ENCODE peak calls at places on chromosomes 7 and 10, in five cellular contexts. O is cardiac fibroblast, P is BJ, G is colonic mucosa, R is hepatocyte. M is an unnamed sample.

GRCh38 chr7:100860702-100861615 is 6.2 kb upstream of the TRIP6 start:
- DNase-seq in O (no peak), P (no peak), G (no peak), R (no peak), M (no peak)

GRCh38 chr7:25454562-25455031 is 226.3 kb upstream of the NPVF start:
- DNase-seq in O (peak; percentile 39), P (no peak), G (no peak), R (peak; percentile 62), M (no peak)

GRCh38 chr7:102837802-102838201 is 75.0 kb upstream of the LRRC17 start:
- DNase-seq in O (no peak), P (no peak), G (no peak), R (no peak), M (no peak)

GRCh38 chr7:155269766-155270585 is 27.7 kb upstream of the INSIG1 start:
- DNase-seq in O (peak; percentile 33), P (no peak), G (no peak), R (no peak), M (no peak)

GRCh38 chr10:88196298-88196697 is 332.9 kb downstream of the PTEN start:
- DNase-seq in O (no peak), P (no peak), G (no peak), R (peak; percentile 27), M (peak; percentile 43)

GRCh38 chr10:17062493-17063487 is 66.8 kb downstream of the CUBN start:
- DNase-seq in O (peak; percentile 75), P (peak; percentile 73), G (no peak), R (peak; percentile 81), M (peak; percentile 89)

GRCh38 chr7:54339074-54339473 is 203.1 kb upstream of the VSTM2A start:
- DNase-seq in O (peak; percentile 14), P (peak; percentile 14), G (no peak), R (peak; percentile 33), M (peak; percentile 87)

GRCh38 chr10:65320256-65321026 is 1605.4 kb upstream of the LRRTM3 start:
- DNase-seq in O (peak; percentile 6), P (no peak), G (no peak), R (no peak), M (no peak)

GRCh38 chr10:18211862-18212261 is 71.6 kb downstream of the CACNB2 start:
- DNase-seq in O (no peak), P (no peak), G (no peak), R (no peak), M (no peak)

GRCh38 chr7:143245123-143245522 is 18.1 kb upstream of the GSTK1 start:
- DNase-seq in O (peak; percentile 14), P (peak; percentile 80), G (no peak), R (peak; percentile 17), M (peak; percentile 10)

GRCh38 chr7:137579913-137580640 is 236.5 kb upstream of the PTN start:
- DNase-seq in O (peak; percentile 75), P (peak; percentile 28), G (no peak), R (no peak), M (peak; percentile 70)

GRCh38 chr10:12432402-12433189 is 83.2 kb downstream of the CAMK1D start:
- DNase-seq in O (no peak), P (no peak), G (peak; percentile 51), R (no peak), M (no peak)

GRCh38 chr7:12764355-12765000 is 77.0 kb downstream of the ARL4A start:
- DNase-seq in O (peak; percentile 20), P (no peak), G (no peak), R (no peak), M (peak; percentile 73)

GRCh38 chr10:52232561-52233350 is 81.3 kb upstream of the DKK1 start:
- DNase-seq in O (peak; percentile 34), P (no peak), G (peak; percentile 26), R (no peak), M (no peak)

GRCh38 chr7:3082831-3083230 is 39.2 kb upstream of the CARD11 start:
- DNase-seq in O (no peak), P (no peak), G (no peak), R (no peak), M (no peak)

GRCh38 chr10:99973190-99973589 is 36.6 kb downstream of the DNMBP start:
- DNase-seq in O (peak; percentile 31), P (no peak), G (no peak), R (no peak), M (no peak)

GRCh38 chr10:34575882-34576281 is 239.2 kb downstream of the PARD3 start:
- DNase-seq in O (no peak), P (no peak), G (no peak), R (no peak), M (peak; percentile 34)

GRCh38 chr10:101939273-101939635 is 95.7 kb upstream of the KCNIP2 start:
- DNase-seq in O (peak; percentile 85), P (peak; percentile 87), G (no peak), R (peak; percentile 27), M (peak; percentile 95)

GRCh38 chr10:122336961-122337360 is 37.5 kb upstream of the PLEKHA1 start:
- DNase-seq in O (no peak), P (no peak), G (no peak), R (no peak), M (no peak)

GRCh38 chr10:4981722-4982471 is 18.7 kb downstream of the AKR1C1 start:
- DNase-seq in O (peak; percentile 67), P (no peak), G (peak; percentile 66), R (peak; percentile 76), M (peak; percentile 61)

GRCh38 chr7:117322741-117323584 is at the start of gene WNT2:
- DNase-seq in O (peak; percentile 32), P (no peak), G (no peak), R (peak; percentile 23), M (peak; percentile 63)

GRCh38 chr10:514137-514671 is 175.3 kb downstream of the DIP2C start:
- DNase-seq in O (no peak), P (no peak), G (no peak), R (no peak), M (no peak)

GRCh38 chr10:132571565-132572544 is 34.3 kb downstream of the INPP5A start:
- DNase-seq in O (peak; percentile 75), P (no peak), G (peak; percentile 42), R (peak; percentile 89), M (peak; percentile 86)

GRCh38 chr7:105325225-105325904 is 63.4 kb downstream of the SRPK2 start:
- DNase-seq in O (no peak), P (no peak), G (no peak), R (no peak), M (no peak)

GRCh38 chr10:128924918-128925317 is 542.1 kb upstream of the MGMT start:
- DNase-seq in O (no peak), P (no peak), G (no peak), R (no peak), M (no peak)

GRCh38 chr7:117230276-117231046 is 92.4 kb downstream of the WNT2 start:
- DNase-seq in O (peak; percentile 63), P (peak; percentile 93), G (no peak), R (no peak), M (peak; percentile 98)

GRCh38 chr10:3105166-3105565 is 37.8 kb downstream of the PFKP start:
- DNase-seq in O (no peak), P (no peak), G (no peak), R (no peak), M (no peak)

GRCh38 chr10:36492590-36493510 is 632.5 kb upstream of the ANKRD30A start:
- DNase-seq in O (peak; percentile 40), P (peak; percentile 45), G (no peak), R (no peak), M (peak; percentile 83)

GRCh38 chr10:103659674-103660363 is 166.3 kb downstream of the NEURL1 start:
- DNase-seq in O (peak; percentile 93), P (peak; percentile 61), G (peak; percentile 65), R (peak; percentile 73), M (peak; percentile 90)

GRCh38 chr10:6050801-6051445 is 11.2 kb downstream of the IL2RA start:
- DNase-seq in O (peak; percentile 68), P (no peak), G (peak; percentile 80), R (peak; percentile 27), M (peak; percentile 67)
- H3K4me3 ChIP-seq in O (peak overlapping the region; percentile 42), P (peak overlapping the region; percentile 35), G (peak overlapping the region; percentile 23), R (no peak overlapping the region), M (peak overlapping the region; percentile 52)

GRCh38 chr10:71962915-71963314 is 1.3 kb upstream of the CHST3 start:
- DNase-seq in O (no peak), P (no peak), G (no peak), R (no peak), M (no peak)

GRCh38 chr10:71964669-71965515 is 697 bp downstream of the CHST3 start:
- DNase-seq in O (peak; percentile 81), P (no peak), G (peak; percentile 53), R (peak; percentile 79), M (peak; percentile 80)

GRCh38 chr10:71961831-71962230 is 2.4 kb upstream of the CHST3 start:
- DNase-seq in O (no peak), P (no peak), G (no peak), R (no peak), M (no peak)

GRCh38 chr10:71963756-71964668 is at the start of gene CHST3:
- DNase-seq in O (peak; percentile 84), P (no peak), G (peak; percentile 67), R (peak; percentile 81), M (peak; percentile 68)

GRCh38 chr10:71963351-71963755 is 842 bp upstream of the CHST3 start:
- DNase-seq in O (peak; percentile 63), P (no peak), G (no peak), R (no peak), M (peak; percentile 61)
- H3K4me3 ChIP-seq in O (peak overlapping the region; percentile 80), P (peak overlapping the region; percentile 86), G (peak overlapping the region; percentile 57), R (peak overlapping the region; percentile 94), M (peak overlapping the region; percentile 98)

GRCh38 chr7:332646-333398 is 42.9 kb downstream of the FOXL3 start:
- DNase-seq in O (peak; percentile 71), P (no peak), G (peak; percentile 90), R (peak; percentile 92), M (peak; percentile 47)
- H3K4me3 ChIP-seq in O (peak overlapping the region; percentile 28), P (peak overlapping the region; percentile 23), G (peak overlapping the region; percentile 25), R (no peak overlapping the region), M (no peak overlapping the region)

DNA sequence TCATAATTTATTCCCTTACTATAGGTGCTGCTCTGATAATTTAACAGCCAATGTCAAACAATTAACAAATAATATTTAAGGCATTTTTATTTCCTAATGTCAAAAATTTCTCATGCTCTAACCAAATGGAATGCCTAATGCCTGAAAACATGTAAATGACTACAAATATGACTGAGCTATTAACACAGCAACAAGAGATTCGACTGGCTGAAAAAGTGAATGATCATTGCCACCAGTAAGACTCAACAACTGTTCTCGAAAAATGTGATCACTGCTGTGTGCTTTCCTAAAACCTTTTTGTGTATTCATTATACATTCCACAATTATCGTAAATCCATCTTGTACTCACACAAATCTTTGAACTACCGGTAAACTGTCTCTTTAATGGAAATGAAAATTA is 118.7 kb downstream of the NPY start:
- DNase-seq in O (no peak), P (no peak), G (no peak), R (no peak), M (no peak)
- H3K4me3 ChIP-seq in O (no peak overlapping the region), P (no peak overlapping the region), G (no peak overlapping the region), R (no peak overlapping the region), M (no peak overlapping the region)